ENCODE peak calls at places on chromosomes 5 and 9, in nine cellular contexts. M is CD4-positive, CD25-positive, alpha-beta regulatory T cell; R is NT2/D1; V is Panc1; D is CD8-positive, alpha-beta T cell; T is aorta; B is GM23248; A is pancreas; G is uterus. L is an unnamed sample. For H3K4me1 and H3K9me3, the result is how much of the 10 kb centered on the place peaks cover.

GRCh38 chr9:36748322-36748899 is 175.7 kb downstream of the MELK start:
- DNase-seq in M (no peak), R (peak), V (no peak), D (peak), T (no peak), B (peak), A (no peak), G (no peak), L (no peak)

GRCh38 chr9:69744688-69745380 is 15.0 kb downstream of the PTAR1 start:
- DNase-seq in M (no peak), R (no peak), V (no peak), D (no peak), T (no peak), B (peak), A (no peak), G (no peak), L (no peak)

GRCh38 chr5:103904651-103905050 is 342.1 kb upstream of the NUDT12 start:
- DNase-seq in M (no peak), R (no peak), V (no peak), D (no peak), T (no peak), B (no peak), A (no peak), G (no peak), L (no peak)

GRCh38 chr5:134432174-134432573 is 20.5 kb upstream of the CDKN2AIPNL start:
- DNase-seq in M (no peak), R (no peak), V (no peak), D (no peak), T (peak), B (no peak), A (no peak), G (no peak), L (no peak)

GRCh38 chr5:112907166-112907611 is 14.8 kb downstream of the REEP5 start:
- DNase-seq in M (no peak), R (no peak), V (no peak), D (no peak), T (no peak), B (no peak), A (no peak), G (no peak), L (no peak)

GRCh38 chr9:93112116-93112863 is 16.3 kb downstream of the CARD19 start:
- DNase-seq in M (no peak), R (no peak), V (no peak), D (no peak), T (peak), B (no peak), A (peak), G (peak), L (peak)

GRCh38 chr5:6158974-6159863 is 219.1 kb downstream of the MED10 start:
- DNase-seq in M (no peak), R (no peak), V (peak), D (no peak), T (no peak), B (peak), A (no peak), G (no peak), L (no peak)

GRCh38 chr5:107284822-107285510 is 385.8 kb downstream of the EFNA5 start:
- DNase-seq in M (no peak), R (no peak), V (no peak), D (no peak), T (no peak), B (no peak), A (no peak), G (no peak), L (no peak)

GRCh38 chr9:976258-976804 is at the start of gene DMRT3:
- DNase-seq in M (no peak), R (peak), V (no peak), D (no peak), T (no peak), B (peak), A (no peak), G (no peak), L (no peak)

GRCh38 chr9:127204771-127205470 is 59.7 kb upstream of the GARNL3 start:
- DNase-seq in M (no peak), R (no peak), V (no peak), D (no peak), T (peak), B (peak), A (no peak), G (no peak), L (no peak)

GRCh38 chr5:154714271-154714986 is 40.7 kb upstream of the LARP1 start:
- DNase-seq in M (no peak), R (no peak), V (no peak), D (no peak), T (no peak), B (peak), A (peak), G (no peak), L (no peak)

GRCh38 chr9:38066907-38067610 is 2.0 kb downstream of the SHB start:
- DNase-seq in M (no peak), R (no peak), V (no peak), D (peak), T (peak), B (peak), A (peak), G (peak), L (peak)

GRCh38 chr5:88689662-88690351 is 193.2 kb downstream of the MEF2C start:
- DNase-seq in M (no peak), R (no peak), V (no peak), D (no peak), T (no peak), B (peak), A (no peak), G (no peak), L (no peak)

GRCh38 chr5:147911427-147911826 is 5.1 kb upstream of the C5orf46 start:
- DNase-seq in M (no peak), R (no peak), V (no peak), D (no peak), T (peak), B (no peak), A (peak), G (no peak), L (no peak)

GRCh38 chr9:137319434-137319975 is 17.4 kb upstream of the NRARP start:
- DNase-seq in M (no peak), R (no peak), V (no peak), D (no peak), T (no peak), B (no peak), A (no peak), G (no peak), L (no peak)

GRCh38 chr9:128153117-128153946 is 4.1 kb downstream of the LCN2 start:
- DNase-seq in M (no peak), R (no peak), V (no peak), D (no peak), T (peak), B (no peak), A (no peak), G (no peak), L (peak)

GRCh38 chr9:114364528-114365041 is 23.2 kb downstream of the AKNA start:
- DNase-seq in M (no peak), R (no peak), V (no peak), D (no peak), T (peak), B (peak), A (no peak), G (no peak), L (no peak)

GRCh38 chr5:43191740-43192557 is at the start of gene NIM1K:
- DNase-seq in M (peak), R (no peak), V (no peak), D (peak), T (peak), B (peak), A (peak), G (peak), L (peak)

GRCh38 chr5:179274321-179275315 is 70.6 kb downstream of the ADAMTS2 start:
- DNase-seq in M (no peak), R (no peak), V (no peak), D (no peak), T (peak), B (no peak), A (no peak), G (peak), L (peak)

GRCh38 chr9:108103294-108103693 is 613.7 kb upstream of the KLF4 start:
- DNase-seq in M (no peak), R (no peak), V (no peak), D (no peak), T (no peak), B (peak), A (no peak), G (no peak), L (no peak)

GRCh38 chr9:73643379-73644013 is 491.8 kb downstream of the ANXA1 start:
- DNase-seq in M (no peak), R (no peak), V (no peak), D (no peak), T (no peak), B (peak), A (no peak), G (no peak), L (no peak)

GRCh38 chr5:59275170-59275536 is 618.4 kb downstream of the PDE4D start:
- DNase-seq in M (no peak), R (no peak), V (no peak), D (no peak), T (no peak), B (peak), A (no peak), G (no peak), L (no peak)

GRCh38 chr5:14143509-14143842 is 334 bp downstream of the TRIO start:
- DNase-seq in M (no peak), R (no peak), V (no peak), D (no peak), T (no peak), B (no peak), A (no peak), G (no peak), L (no peak)

GRCh38 chr9:128362774-128363173 is 8.4 kb upstream of the URM1 start:
- DNase-seq in M (no peak), R (no peak), V (no peak), D (no peak), T (no peak), B (no peak), A (no peak), G (no peak), L (no peak)

GRCh38 chr5:106489004-106489403 is 1181.7 kb downstream of the EFNA5 start:
- DNase-seq in M (no peak), R (no peak), V (no peak), D (no peak), T (no peak), B (no peak), A (no peak), G (no peak), L (no peak)

GRCh38 chr9:113508111-113508749 is 44.7 kb downstream of the RGS3 start:
- DNase-seq in M (no peak), R (no peak), V (no peak), D (no peak), T (no peak), B (no peak), A (no peak), G (no peak), L (no peak)

GRCh38 chr9:122110100-122110833 is 17.2 kb upstream of the TTLL11 start:
- DNase-seq in M (no peak), R (no peak), V (no peak), D (no peak), T (peak), B (no peak), A (no peak), G (no peak), L (no peak)

GRCh38 chr9:137445275-137445807 is 4.2 kb upstream of the ENTPD8 start:
- DNase-seq in M (peak), R (no peak), V (peak), D (peak), T (peak), B (peak), A (peak), G (peak), L (peak)

GRCh38 chr9:28365736-28366135 is 792.5 kb upstream of the C9orf72 start:
- DNase-seq in M (no peak), R (no peak), V (no peak), D (no peak), T (no peak), B (peak), A (no peak), G (no peak), L (no peak)

GRCh38 chr9:6938447-6938846 is 180.7 kb downstream of the KDM4C start:
- DNase-seq in M (no peak), R (no peak), V (no peak), D (no peak), T (no peak), B (peak), A (no peak), G (no peak), L (no peak)

GRCh38 chr5:61162832-61163567 is 732 bp upstream of the SMIM15 start:
- DNase-seq in M (no peak), R (no peak), V (no peak), D (no peak), T (no peak), B (peak), A (no peak), G (no peak), L (no peak)

GRCh38 chr9:136019041-136019680 is 58.0 kb upstream of the UBAC1 start:
- DNase-seq in M (no peak), R (no peak), V (no peak), D (no peak), T (no peak), B (no peak), A (no peak), G (peak), L (peak)

GRCh38 chr5:5473224-5473623 is 50.7 kb downstream of the ICE1 start:
- DNase-seq in M (no peak), R (no peak), V (no peak), D (no peak), T (no peak), B (peak), A (no peak), G (no peak), L (no peak)

DNA sequence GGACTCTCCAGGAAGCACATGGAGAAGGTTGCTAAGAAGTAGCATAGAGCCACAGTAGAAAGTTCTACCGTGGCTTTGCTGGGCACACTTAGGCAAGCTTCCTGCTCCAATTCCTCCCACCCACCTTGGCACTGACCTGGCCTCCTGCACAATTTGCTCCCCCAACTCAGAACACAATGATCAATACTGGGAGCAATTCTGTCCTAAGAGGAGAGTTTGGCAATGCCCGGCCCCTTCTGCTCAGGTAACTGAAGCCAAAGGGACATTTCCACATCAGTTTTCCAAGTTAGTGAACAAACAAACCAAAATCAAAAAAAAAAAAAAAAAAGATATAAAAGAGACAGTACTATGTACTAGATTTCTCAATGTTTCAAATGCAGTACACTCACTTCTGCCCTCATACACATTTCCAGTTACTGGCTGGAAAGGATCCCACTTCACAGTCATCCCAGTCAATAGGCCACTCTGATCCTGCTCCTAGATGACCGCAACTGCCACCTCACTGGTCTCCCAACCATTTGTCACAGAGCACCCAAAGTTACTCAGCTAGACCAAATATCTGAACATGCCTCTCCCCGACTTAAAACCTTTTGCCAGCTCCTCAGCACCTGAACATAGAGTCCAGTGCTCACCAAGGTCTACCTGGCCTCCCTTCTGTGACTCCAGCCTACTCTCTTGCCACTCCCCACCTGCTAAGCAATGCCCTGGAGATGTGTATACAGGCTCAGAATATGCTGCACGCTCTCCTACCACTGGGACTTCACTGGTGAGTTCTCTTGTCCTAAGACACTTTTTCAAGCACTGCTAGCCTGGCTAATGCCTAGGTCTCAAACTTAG is 21.3 kb downstream of the ABCA1 start:
- DNase-seq in M (no peak), R (no peak), V (no peak), D (no peak), T (no peak), B (peak), A (no peak), G (peak), L (no peak)
- H3K4me1 ChIP-seq in M (under half), R (under half), V (under half), D (under half), T (under half), B (under half), A (under half), G (under half), L (under half)

GRCh38 chr5:35341189-35341588 is 110.9 kb upstream of the PRLR start:
- DNase-seq in M (no peak), R (no peak), V (no peak), D (no peak), T (no peak), B (no peak), A (no peak), G (no peak), L (no peak)

GRCh38 chr5:35339006-35339405 is 108.7 kb upstream of the PRLR start:
- DNase-seq in M (no peak), R (no peak), V (no peak), D (no peak), T (no peak), B (no peak), A (no peak), G (no peak), L (no peak)

GRCh38 chr5:35345222-35345621 is 114.9 kb upstream of the PRLR start:
- DNase-seq in M (no peak), R (peak), V (no peak), D (no peak), T (no peak), B (no peak), A (no peak), G (no peak), L (no peak)

GRCh38 chr5:35339616-35340100 is 109.4 kb upstream of the PRLR start:
- DNase-seq in M (no peak), R (no peak), V (no peak), D (no peak), T (no peak), B (no peak), A (no peak), G (no peak), L (no peak)

GRCh38 chr5:35342664-35343063 is 112.4 kb upstream of the PRLR start:
- DNase-seq in M (no peak), R (no peak), V (no peak), D (no peak), T (no peak), B (peak), A (no peak), G (no peak), L (no peak)
- H3K9me3 ChIP-seq in M (under half), R (under half), V (under half), D (under half), T (under half), B (under half), A (under half), G (under half), L (under half)

GRCh38 chr5:139414601-139415121 is 10.8 kb upstream of the SPATA24 start:
- DNase-seq in M (peak), R (no peak), V (no peak), D (no peak), T (no peak), B (no peak), A (no peak), G (no peak), L (no peak)

GRCh38 chr5:139415869-139416268 is 12.0 kb upstream of the SPATA24 start:
- DNase-seq in M (no peak), R (no peak), V (no peak), D (no peak), T (no peak), B (no peak), A (no peak), G (no peak), L (no peak)

GRCh38 chr5:139415221-139415861 is 11.5 kb upstream of the SPATA24 start:
- DNase-seq in M (no peak), R (no peak), V (no peak), D (no peak), T (no peak), B (no peak), A (no peak), G (no peak), L (no peak)

GRCh38 chr5:139413153-139413552 is 9.3 kb upstream of the SPATA24 start:
- DNase-seq in M (no peak), R (no peak), V (no peak), D (no peak), T (no peak), B (no peak), A (no peak), G (peak), L (no peak)

DNA sequence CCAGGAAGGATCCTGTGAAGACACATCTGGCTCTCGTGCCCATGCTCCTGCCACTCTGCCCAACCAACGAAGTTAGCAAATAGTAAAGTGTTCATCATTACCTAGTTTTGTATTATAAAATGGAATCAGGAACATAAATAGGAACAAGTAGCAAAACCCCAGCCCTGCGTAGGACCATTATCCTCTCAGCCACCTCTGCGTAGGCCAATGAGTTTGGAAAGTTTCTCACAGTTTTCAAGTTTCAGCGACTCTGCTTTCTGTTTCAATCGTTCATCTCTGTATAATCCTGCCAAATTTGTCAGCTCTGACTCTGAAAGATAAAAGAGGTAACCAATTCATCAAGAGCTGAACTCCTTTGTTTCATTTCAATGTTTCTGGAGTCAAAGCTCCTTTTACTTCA is 10.1 kb upstream of the SPATA24 start:
- DNase-seq in M (no peak), R (no peak), V (no peak), D (no peak), T (no peak), B (no peak), A (no peak), G (no peak), L (no peak)
- H3K4me1 ChIP-seq in M (under half), R (under half), V (under half), D (under half), T (under half), B (under half), A (under half), G (under half), L (under half)

DNA sequence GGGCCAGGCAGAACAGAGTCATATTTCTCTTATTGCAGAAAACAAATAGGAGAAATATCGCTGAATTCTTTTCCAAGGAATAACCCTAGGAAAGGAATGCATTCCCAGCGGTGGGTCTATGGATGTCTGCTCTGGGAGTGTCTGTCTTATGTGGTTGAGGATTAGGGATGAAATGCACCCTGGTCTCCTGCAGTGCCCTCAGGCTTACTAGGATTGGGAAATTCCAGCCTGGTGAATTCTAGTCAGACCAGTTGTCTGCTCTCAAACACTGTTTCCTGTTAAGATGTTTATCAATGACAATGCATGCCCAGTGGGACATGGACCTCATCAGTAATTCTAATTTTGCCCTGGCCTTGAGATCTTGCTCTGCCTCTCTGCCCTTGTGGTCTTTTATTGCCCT is 136.1 kb upstream of the ELAVL2 start:
- DNase-seq in M (no peak), R (peak), V (no peak), D (no peak), T (no peak), B (no peak), A (no peak), G (no peak), L (no peak)
- H3K9me3 ChIP-seq in M (under half), R (half or more), V (under half), D (under half), T (under half), B (under half), A (under half), G (under half), L (under half)

GRCh38 chr9:89317282-89317681 is 1.0 kb upstream of the SECISBP2 start:
- DNase-seq in M (no peak), R (no peak), V (no peak), D (no peak), T (no peak), B (no peak), A (no peak), G (no peak), L (no peak)

GRCh38 chr9:89313842-89314241 is 2.8 kb downstream of the CKS2 start:
- DNase-seq in M (no peak), R (no peak), V (no peak), D (no peak), T (no peak), B (peak), A (no peak), G (no peak), L (no peak)

GRCh38 chr9:89318123-89319014 is at the start of gene SECISBP2:
- DNase-seq in M (peak), R (peak), V (peak), D (peak), T (peak), B (peak), A (peak), G (peak), L (peak)

GRCh38 chr9:89314955-89315354 is 3.3 kb upstream of the SECISBP2 start:
- DNase-seq in M (no peak), R (no peak), V (no peak), D (no peak), T (no peak), B (no peak), A (no peak), G (no peak), L (no peak)

GRCh38 chr9:89315482-89315881 is 2.8 kb upstream of the SECISBP2 start:
- DNase-seq in M (no peak), R (no peak), V (no peak), D (no peak), T (no peak), B (no peak), A (no peak), G (no peak), L (no peak)
- H3K4me1 ChIP-seq in M (half or more), R (under half), V (under half), D (under half), T (under half), B (under half), A (under half), G (under half), L (under half)